ENCODE peak calls at places on chromosome 11, in nine cellular contexts. A is stimulated activated CD4-positive, alpha-beta T cell treated with anti-CD3 and anti-CD28 coated beads, Interleukin-15, amount 100 ng/mL, for 24 hours; I is pulmonary artery endothelial cell; Z is ovary; S is lower lobe of right lung; F is fibroblast of pulmonary artery; R is iPS-NIHi11; W is GM23248; V is nephron progenitor cell. G is an unnamed sample.

GRCh38 chr11:123616505-123617198 is 37.8 kb downstream of the SCN3B start:
- DNase-seq in W (peak; percentile 96), R (no peak), F (peak; percentile 91), Z (peak; percentile 74), S (no peak), V (no peak), I (no peak), A (no peak), G (peak; percentile 85)

GRCh38 chr11:115284766-115285165 is 219.4 kb downstream of the CADM1 start:
- DNase-seq in W (no peak), R (no peak), S (no peak), I (no peak), V (no peak), Z (no peak), A (no peak), F (no peak), G (no peak)

GRCh38 chr11:32902089-32902665 is 9.6 kb downstream of the QSER1 start:
- DNase-seq in Z (no peak), R (no peak), S (peak; percentile 68), V (no peak), A (no peak), F (no peak), I (no peak), W (no peak), G (no peak)

GRCh38 chr11:113176971-113177370 is 137.4 kb upstream of the TTC12 start:
- DNase-seq in Z (no peak), I (no peak), S (no peak), A (no peak), W (peak; percentile 52), F (peak; percentile 81), R (no peak), V (no peak), G (no peak)

GRCh38 chr11:79060534-79060933 is 380.3 kb downstream of the TENM4 start:
- DNase-seq in R (no peak), W (peak; percentile 30), S (no peak), I (no peak), Z (no peak), A (no peak), F (no peak), V (no peak), G (no peak)

GRCh38 chr11:100592619-100593309 is 94.3 kb upstream of the ARHGAP42 start:
- DNase-seq in I (no peak), V (no peak), F (no peak), Z (no peak), R (no peak), S (no peak), A (no peak), W (no peak), G (no peak)

GRCh38 chr11:124890701-124891389 is 6.8 kb downstream of the ROBO4 start:
- DNase-seq in S (no peak), W (no peak), F (no peak), V (no peak), I (no peak), Z (no peak), A (no peak), R (no peak), G (peak; percentile 41)

GRCh38 chr11:65112551-65113360 is 1.1 kb downstream of the TM7SF2 start:
- DNase-seq in R (peak; percentile 61), V (peak; percentile 69), F (peak; percentile 42), I (no peak), S (peak; percentile 83), A (peak; percentile 83), W (peak; percentile 73), Z (peak; percentile 78), G (peak; percentile 83)

GRCh38 chr11:17353228-17354021 is 1.8 kb downstream of the NCR3LG1 start:
- DNase-seq in A (peak; percentile 84), W (peak; percentile 91), F (peak; percentile 84), V (peak; percentile 75), R (peak; percentile 80), I (no peak), Z (peak; percentile 76), S (peak; percentile 83), G (peak; percentile 87)

GRCh38 chr11:2772544-2773031 is 72.8 kb upstream of the KCNQ1OT1 start:
- DNase-seq in R (no peak), F (peak; percentile 13), I (no peak), S (peak; percentile 26), W (peak; percentile 74), A (peak; percentile 44), Z (peak; percentile 11), V (no peak), G (no peak)

GRCh38 chr11:13228569-13228968 is 49.0 kb upstream of the BMAL1 start:
- DNase-seq in W (no peak), S (no peak), V (no peak), F (no peak), Z (no peak), I (no peak), R (no peak), A (no peak), G (no peak)

GRCh38 chr11:1531961-1532586 is 40.0 kb downstream of the DUSP8 start:
- DNase-seq in A (no peak), S (no peak), Z (no peak), F (no peak), I (no peak), V (no peak), R (no peak), W (peak; percentile 94), G (peak; percentile 89)

GRCh38 chr11:106959800-106960199 is 58.5 kb downstream of the GUCY1A2 start:
- DNase-seq in F (peak; percentile 69), A (no peak), I (no peak), W (peak; percentile 52), S (no peak), V (no peak), Z (no peak), R (no peak), G (no peak)

GRCh38 chr11:45097721-45098493 is 48.5 kb upstream of the PRDM11 start:
- DNase-seq in Z (peak; percentile 65), R (peak; percentile 80), W (peak; percentile 62), I (no peak), F (peak; percentile 81), A (peak; percentile 47), S (no peak), V (peak; percentile 96), G (no peak)

GRCh38 chr11:8079111-8079675 is 1.8 kb upstream of the TUB start:
- DNase-seq in V (no peak), A (no peak), Z (no peak), S (no peak), W (no peak), F (no peak), I (no peak), R (no peak), G (no peak)